ENCODE peak calls at places on chromosomes 6 and 20, in five cellular contexts. J is activated CD8-positive, alpha-beta memory T cell treated with anti-CD3 and anti-CD28 coated beads for 1 hour; K is lower lobe of right lung; I is GM06990; W is HCT116. L is an unnamed sample.

GRCh38 chr6:109006818-109007217 is 87.8 kb downstream of the SESN1 start:
- DNase-seq in J (no peak), K (no peak), I (no peak), W (no peak), L (no peak)

GRCh38 chr6:169172946-169173345 is 80.7 kb downstream of the THBS2 start:
- DNase-seq in J (no peak), K (no peak), I (no peak), W (no peak), L (no peak)

GRCh38 chr6:11486486-11486885 is 51.1 kb upstream of the TMEM170B start:
- DNase-seq in J (no peak), K (no peak), I (no peak), W (no peak), L (no peak)

GRCh38 chr20:21048841-21049273 is 57.3 kb downstream of the LINC00237 start:
- DNase-seq in J (peak; percentile 1), K (peak; percentile 52), I (peak; percentile 17), W (peak; percentile 28), L (no peak)

GRCh38 chr6:112086744-112087135 is 542 bp downstream of the TUBE1 start:
- DNase-seq in J (no peak), K (no peak), I (no peak), W (peak; percentile 34), L (no peak)

GRCh38 chr6:9842004-9842720 is 572.7 kb downstream of the TFAP2A start:
- DNase-seq in J (no peak), K (no peak), I (no peak), W (no peak), L (no peak)

GRCh38 chr20:46202758-46203509 is 84.8 kb downstream of the CD40 start:
- DNase-seq in J (no peak), K (no peak), I (no peak), W (no peak), L (peak; percentile 51)

GRCh38 chr20:50792708-50793574 is 1.9 kb upstream of the BCAS4 start:
- DNase-seq in J (no peak), K (no peak), I (no peak), W (no peak), L (no peak)

GRCh38 chr6:151549790-151550189 is 56.0 kb downstream of the CCDC170 start:
- DNase-seq in J (no peak), K (no peak), I (no peak), W (no peak), L (no peak)

GRCh38 chr20:11103866-11104265 is 430.1 kb upstream of the JAG1 start:
- DNase-seq in J (no peak), K (no peak), I (no peak), W (no peak), L (no peak)

GRCh38 chr6:137490506-137490905 is 3.7 kb downstream of the OLIG3 start:
- DNase-seq in J (no peak), K (no peak), I (no peak), W (no peak), L (no peak)

GRCh38 chr20:51310216-51310615 is 232.3 kb downstream of the NFATC2 start:
- DNase-seq in J (no peak), K (no peak), I (no peak), W (no peak), L (no peak)

GRCh38 chr6:122388945-122389344 is 10.5 kb upstream of the HSF2 start:
- DNase-seq in J (no peak), K (no peak), I (no peak), W (no peak), L (no peak)

L was measured in left ventricle myocardium superior.